ENCODE peak calls at places on chromosomes 13 and 19, in nine cellular contexts. J is GM23338, V is K562, K is stomach, F is suprapubic skin, Z is esophagus muscularis mucosa, X is GM12878, A is SK-N-SH, D is H1. G is an unnamed sample.

GRCh38 chr19:19866599-19867248 is 1.0 kb downstream of the ZNF253 start:
- DNase-seq in J (peak; percentile 95), V (peak; percentile 53), K (no peak), F (no peak), Z (no peak), X (peak; percentile 15), A (peak; percentile 52), D (peak; percentile 53), G (peak; percentile 78)

GRCh38 chr13:27283906-27284523 is 13.4 kb downstream of the RASL11A start:
- DNase-seq in J (no peak), V (no peak), K (no peak), F (no peak), Z (no peak), X (no peak), A (peak; percentile 28), D (no peak), G (no peak)

GRCh38 chr19:16435238-16435911 is 36.4 kb downstream of the EPS15L1 start:
- DNase-seq in J (no peak), V (no peak), K (no peak), F (no peak), Z (no peak), X (no peak), A (no peak), D (no peak), G (no peak)

GRCh38 chr19:17488593-17489391 is 18.5 kb downstream of the SLC27A1 start:
- DNase-seq in J (peak; percentile 99), V (peak; percentile 95), K (peak; percentile 92), F (no peak), Z (no peak), X (no peak), A (peak; percentile 79), D (peak; percentile 96), G (peak; percentile 89)

GRCh38 chr19:53621885-53622710 is 9.7 kb upstream of the DPRX start:
- DNase-seq in J (no peak), V (no peak), K (no peak), F (no peak), Z (no peak), X (no peak), A (no peak), D (no peak), G (no peak)

GRCh38 chr19:32404213-32404938 is 1.2 kb upstream of the DPY19L3 start:
- DNase-seq in J (peak; percentile 57), V (no peak), K (no peak), F (no peak), Z (peak; percentile 70), X (no peak), A (no peak), D (no peak), G (peak; percentile 81)

GRCh38 chr13:52195052-52195837 is 35.8 kb upstream of the NEK3 start:
- DNase-seq in J (peak; percentile 93), V (no peak), K (peak; percentile 79), F (peak; percentile 90), Z (peak; percentile 94), X (no peak), A (peak; percentile 68), D (peak; percentile 60), G (peak; percentile 94)

GRCh38 chr19:18809149-18809978 is 18.3 kb upstream of the COMP start:
- DNase-seq in J (no peak), V (no peak), K (peak; percentile 38), F (no peak), Z (no peak), X (no peak), A (no peak), D (no peak), G (no peak)

GRCh38 chr13:43113603-43114002 is 90.2 kb downstream of the DNAJC15 start:
- DNase-seq in J (no peak), V (no peak), K (no peak), F (no peak), Z (no peak), X (no peak), A (no peak), D (no peak), G (no peak)

GRCh38 chr13:21453352-21454089 is 5.6 kb downstream of the ZDHHC20 start:
- DNase-seq in J (no peak), V (no peak), K (no peak), F (no peak), Z (no peak), X (no peak), A (no peak), D (no peak), G (no peak)

GRCh38 chr13:110883539-110883938 is 31.3 kb downstream of the ANKRD10 start:
- DNase-seq in J (no peak), V (no peak), K (no peak), F (no peak), Z (no peak), X (no peak), A (no peak), D (no peak), G (no peak)

GRCh38 chr19:49468746-49469447 is 5.1 kb upstream of the FLT3LG start:
- DNase-seq in J (peak; percentile 100), V (peak; percentile 79), K (peak; percentile 56), F (peak; percentile 97), Z (peak; percentile 95), X (peak; percentile 97), A (no peak), D (no peak), G (peak; percentile 92)

GRCh38 chr19:4577020-4577782 is 17.7 kb upstream of the SEMA6B start:
- DNase-seq in J (peak; percentile 69), V (peak; percentile 53), K (no peak), F (no peak), Z (no peak), X (no peak), A (peak; percentile 55), D (no peak), G (no peak)

GRCh38 chr19:30225615-30226463 is 146.3 kb upstream of the ZNF536 start:
- DNase-seq in J (peak; percentile 52), V (no peak), K (no peak), F (no peak), Z (no peak), X (no peak), A (peak; percentile 73), D (no peak), G (no peak)

DNA sequence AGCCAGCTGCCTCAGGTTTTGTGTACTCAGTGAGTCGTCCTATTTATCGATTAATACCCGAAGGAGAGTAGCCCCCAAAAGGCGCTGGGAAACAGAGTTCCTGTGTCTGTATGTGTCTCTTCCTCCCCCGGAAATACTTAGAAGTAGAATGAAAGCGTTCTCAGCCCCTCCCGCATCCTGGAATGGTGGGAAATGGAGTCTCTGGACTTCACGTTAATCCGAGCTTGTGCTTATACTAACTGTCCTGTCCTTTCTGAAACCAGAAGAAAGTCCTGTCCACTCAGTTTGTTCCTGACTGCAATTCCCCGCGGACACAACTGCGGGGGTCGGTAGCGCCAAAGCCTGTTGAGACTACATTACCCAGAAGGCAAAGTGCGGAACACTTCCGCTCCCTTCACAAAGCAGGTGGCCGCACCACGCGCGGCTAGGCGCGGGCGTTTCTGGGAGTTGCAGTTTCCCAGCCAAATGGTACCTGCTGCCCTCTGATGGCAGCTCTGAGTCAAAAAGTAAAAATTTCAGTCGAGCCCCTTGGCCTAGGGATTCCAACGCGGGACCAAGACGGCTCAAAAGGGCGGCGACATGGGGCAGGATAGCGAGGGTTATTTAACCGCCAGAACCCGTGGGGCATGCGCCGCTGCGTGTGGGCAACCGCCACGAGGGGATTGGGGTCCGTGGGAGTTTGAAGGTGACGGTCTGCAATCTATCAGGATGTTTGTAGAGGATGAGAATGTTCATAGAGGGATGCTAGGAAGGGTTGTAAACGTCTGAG is 2.2 kb upstream of the GSK3A start:
- DNase-seq in J (peak; percentile 97), V (peak; percentile 64), K (peak; percentile 92), F (peak; percentile 96), Z (peak; percentile 99), X (peak; percentile 85), A (peak; percentile 83), D (peak; percentile 82), G (peak; percentile 98)
- H3K4me1 ChIP-seq in J (peaks cover 31% of the 10 kb centered on the region), V (peaks cover 7% of the 10 kb centered on the region), K (peaks cover 70% of the 10 kb centered on the region), F (peaks cover 84% of the 10 kb centered on the region), Z (peaks cover 86% of the 10 kb centered on the region), X (peaks cover 17% of the 10 kb centered on the region), A (peaks cover 19% of the 10 kb centered on the region), D (peaks cover 5% of the 10 kb centered on the region), G (peaks cover 71% of the 10 kb centered on the region)

DNA sequence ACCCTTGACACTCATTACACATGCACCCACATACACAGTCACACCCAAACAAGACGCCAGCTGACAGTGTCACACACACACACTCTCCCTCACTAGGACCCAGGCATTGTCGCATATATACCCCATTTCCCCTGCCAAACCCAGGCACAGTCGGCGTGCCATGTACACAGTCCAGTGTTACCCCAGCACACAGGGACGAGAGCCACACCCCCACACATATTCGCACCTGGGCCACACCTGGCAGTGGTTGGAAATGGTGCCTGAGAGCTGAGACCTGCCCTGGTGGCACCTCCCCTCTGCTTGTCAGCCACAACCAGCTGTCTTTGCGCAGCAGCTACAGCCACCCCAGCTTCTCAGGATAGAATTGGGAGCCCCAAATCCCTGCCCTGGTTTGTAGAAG is 9.0 kb downstream of the NFIX start:
- DNase-seq in J (no peak), V (no peak), K (peak; percentile 72), F (peak; percentile 74), Z (no peak), X (no peak), A (no peak), D (no peak), G (no peak)
- TF ChIP-seq POLR2AphosphoS5 in J (no peak), V (no peak), K (no peak), F (no peak), Z (no peak), X (no peak), A (no peak), D (no peak), G (no peak)

DNA sequence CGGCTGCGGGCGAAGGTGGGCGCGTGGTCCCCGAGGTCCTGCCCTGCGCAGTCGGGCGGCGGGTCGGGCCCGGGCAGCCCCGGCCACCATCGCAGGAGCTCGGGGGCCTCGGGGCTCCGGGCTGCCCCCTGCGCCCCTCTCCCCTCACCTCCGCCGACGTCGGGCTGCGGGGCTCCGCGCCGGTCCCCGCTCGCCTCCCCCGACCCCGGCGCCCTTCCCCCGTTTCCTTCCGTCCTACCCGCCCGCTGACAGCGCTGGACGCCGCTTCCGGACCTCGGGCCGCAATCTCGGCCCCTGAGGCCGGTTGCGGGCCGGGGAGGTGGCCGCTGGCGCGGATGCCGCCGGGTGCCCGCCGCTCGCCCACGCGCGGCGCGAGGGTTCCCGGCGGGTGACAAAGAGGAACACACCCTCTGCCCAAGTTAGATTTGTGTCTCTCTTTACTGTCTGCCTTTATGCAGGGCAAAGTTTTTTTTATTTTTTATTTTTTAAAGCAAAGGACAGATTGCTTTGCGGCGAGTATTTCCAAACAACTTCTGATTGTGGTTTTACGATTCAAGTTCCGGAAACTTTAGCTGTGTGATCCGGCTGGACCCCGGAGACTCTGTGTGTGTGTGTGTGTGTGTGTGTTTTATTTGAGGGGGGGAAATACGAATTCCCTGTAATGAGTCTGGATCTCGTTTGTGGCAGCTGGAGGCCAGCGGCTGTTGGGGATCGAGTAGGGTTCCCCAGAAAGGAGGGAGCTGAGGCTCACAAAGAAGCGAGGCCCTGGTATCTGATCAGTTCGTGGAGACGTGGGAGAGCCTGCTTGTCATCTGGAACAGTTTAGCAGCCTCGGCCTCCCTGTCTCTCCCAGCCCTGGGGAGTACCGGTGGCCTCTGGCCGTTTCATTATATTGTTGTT is 957 bp downstream of the FARP1 start:
- DNase-seq in J (peak; percentile 53), V (no peak), K (no peak), F (no peak), Z (no peak), X (no peak), A (peak; percentile 75), D (no peak), G (peak; percentile 73)
- H3K27ac ChIP-seq in J (no peak overlapping the region), V (no peak overlapping the region), K (peak overlapping the region; percentile 79), F (peak overlapping the region; percentile 86), Z (peak overlapping the region; percentile 71), X (no peak overlapping the region), A (peak overlapping the region; percentile 53), D (no peak overlapping the region), G (peak overlapping the region; percentile 57)

DNA sequence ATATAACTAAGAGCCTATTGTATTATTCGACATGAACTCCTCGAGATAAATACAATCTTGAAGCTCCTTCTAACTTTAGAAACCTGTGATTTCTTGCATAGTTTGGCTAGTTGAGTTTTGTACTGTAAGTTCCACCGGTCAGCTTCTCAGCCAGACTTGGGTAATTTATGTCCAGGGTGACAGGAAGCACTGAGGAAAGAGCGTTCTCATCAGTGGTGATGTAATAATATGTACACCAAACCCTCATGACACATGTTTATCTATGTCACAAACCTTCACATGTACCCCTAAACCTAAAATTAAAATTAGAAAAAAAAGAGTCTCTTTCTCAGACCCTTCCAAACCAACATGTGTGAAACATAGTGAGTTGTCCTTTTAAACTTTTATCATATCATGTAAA is 205.7 kb downstream of the KCNRG start:
- DNase-seq in J (no peak), V (no peak), K (no peak), F (no peak), Z (no peak), X (no peak), A (no peak), D (no peak), G (no peak)
- H3K4me1 ChIP-seq in J (no peaks in the 10 kb centered on the region), V (no peaks in the 10 kb centered on the region), K (peaks cover 25% of the 10 kb centered on the region), F (peaks cover 8% of the 10 kb centered on the region), Z (peaks cover 28% of the 10 kb centered on the region), X (peaks cover 4% of the 10 kb centered on the region), A (no peaks in the 10 kb centered on the region), D (no peaks in the 10 kb centered on the region), G (no peaks in the 10 kb centered on the region)